ENCODE peak calls at places on chromosomes 5 and 9, in seven cellular contexts. C is SK-N-SH, W is K562, V is HepG2, G is HCT116, P is H1, K is GM12878. S is an unnamed sample.

GRCh38 chr9:8486095-8486494 is 686.5 kb upstream of the DMAC1 start:
- DNase-seq in K (no peak), W (no peak), C (peak), V (no peak), G (no peak), P (peak), S (no peak)

GRCh38 chr5:139962445-139962844 is 80.7 kb downstream of the NRG2 start:
- DNase-seq in C (no peak), V (no peak), P (peak), G (no peak), W (no peak), K (no peak), S (peak)

GRCh38 chr9:111937781-111938426 is 41.3 kb downstream of the UGCG start:
- DNase-seq in G (no peak), K (peak), P (no peak), C (no peak), V (no peak), W (no peak), S (no peak)

GRCh38 chr9:88988796-88989641 is 2.2 kb upstream of the S1PR3 start:
- DNase-seq in V (no peak), W (no peak), K (no peak), P (no peak), G (no peak), C (no peak), S (no peak)

GRCh38 chr5:11904270-11904906 is at the start of gene CTNND2:
- DNase-seq in C (peak), G (no peak), P (peak), K (no peak), V (no peak), W (no peak), S (peak)

GRCh38 chr5:35306716-35307365 is 76.6 kb upstream of the PRLR start:
- DNase-seq in C (no peak), W (no peak), G (no peak), V (no peak), K (no peak), P (no peak), S (peak)

GRCh38 chr5:120552638-120553037 is 88.5 kb downstream of the PRR16 start:
- DNase-seq in C (no peak), W (no peak), K (no peak), G (no peak), P (no peak), V (no peak), S (no peak)

GRCh38 chr5:54062958-54063357 is 247.4 kb downstream of the ARL15 start:
- DNase-seq in G (no peak), P (no peak), C (no peak), K (no peak), W (no peak), V (no peak), S (no peak)

GRCh38 chr5:134070979-134071849 is 43.3 kb upstream of the TCF7 start:
- DNase-seq in P (peak), C (no peak), V (peak), K (peak), G (no peak), W (no peak), S (no peak)

GRCh38 chr5:59371525-59372138 is 521.9 kb downstream of the PDE4D start:
- DNase-seq in W (no peak), V (no peak), G (no peak), K (no peak), C (no peak), P (no peak), S (no peak)

GRCh38 chr5:58444805-58445204 is 15.1 kb downstream of the PLK2 start:
- DNase-seq in W (no peak), G (no peak), C (no peak), V (no peak), P (no peak), K (no peak), S (no peak)

GRCh38 chr5:142865631-142866030 is 95.5 kb downstream of the ARHGAP26 start:
- DNase-seq in G (no peak), K (no peak), C (no peak), W (no peak), P (no peak), V (no peak), S (no peak)

GRCh38 chr5:171534009-171534895 is 114.8 kb downstream of the FGF18 start:
- DNase-seq in P (no peak), C (no peak), V (no peak), G (no peak), W (peak), K (no peak), S (no peak)

GRCh38 chr9:27335088-27335487 is 38.1 kb upstream of the EQTN start:
- DNase-seq in K (no peak), P (no peak), V (no peak), G (no peak), C (no peak), W (no peak), S (no peak)

GRCh38 chr5:176716320-176716719 is 69.0 kb downstream of the TSPAN17 start:
- DNase-seq in W (no peak), P (no peak), C (peak), V (no peak), K (no peak), G (peak), S (no peak)

GRCh38 chr9:71761938-71762353 is 6.4 kb downstream of the CEMIP2 start:
- DNase-seq in C (no peak), W (peak), V (no peak), K (no peak), G (no peak), P (no peak), S (peak)

GRCh38 chr5:111997308-111998159 is 240.5 kb upstream of the NREP start:
- DNase-seq in G (peak), W (no peak), V (no peak), P (no peak), K (no peak), C (no peak), S (no peak)

GRCh38 chr5:83724915-83725314 is 4.3 kb upstream of the HAPLN1 start:
- DNase-seq in P (no peak), K (no peak), W (no peak), C (peak), V (no peak), G (no peak), S (peak)

GRCh38 chr9:71796368-71796767 is 28.1 kb upstream of the CEMIP2 start:
- DNase-seq in W (no peak), G (no peak), C (no peak), V (no peak), P (no peak), K (peak), S (no peak)

GRCh38 chr5:105978011-105978410 is 1692.7 kb downstream of the EFNA5 start:
- DNase-seq in W (no peak), V (no peak), G (no peak), K (no peak), P (no peak), C (no peak), S (no peak)

GRCh38 chr9:7186175-7186574 is 428.4 kb downstream of the KDM4C start:
- DNase-seq in C (no peak), K (no peak), W (peak), G (peak), V (peak), P (no peak), S (no peak)

GRCh38 chr5:141477169-141477568 is 1.4 kb downstream of the PCDHGC3 start:
- DNase-seq in K (no peak), P (no peak), G (no peak), V (no peak), W (no peak), C (peak), S (no peak)

GRCh38 chr5:126015244-126016054 is 407.8 kb upstream of the GRAMD2B start:
- DNase-seq in W (no peak), K (no peak), P (no peak), C (peak), G (no peak), V (no peak), S (no peak)

DNA sequence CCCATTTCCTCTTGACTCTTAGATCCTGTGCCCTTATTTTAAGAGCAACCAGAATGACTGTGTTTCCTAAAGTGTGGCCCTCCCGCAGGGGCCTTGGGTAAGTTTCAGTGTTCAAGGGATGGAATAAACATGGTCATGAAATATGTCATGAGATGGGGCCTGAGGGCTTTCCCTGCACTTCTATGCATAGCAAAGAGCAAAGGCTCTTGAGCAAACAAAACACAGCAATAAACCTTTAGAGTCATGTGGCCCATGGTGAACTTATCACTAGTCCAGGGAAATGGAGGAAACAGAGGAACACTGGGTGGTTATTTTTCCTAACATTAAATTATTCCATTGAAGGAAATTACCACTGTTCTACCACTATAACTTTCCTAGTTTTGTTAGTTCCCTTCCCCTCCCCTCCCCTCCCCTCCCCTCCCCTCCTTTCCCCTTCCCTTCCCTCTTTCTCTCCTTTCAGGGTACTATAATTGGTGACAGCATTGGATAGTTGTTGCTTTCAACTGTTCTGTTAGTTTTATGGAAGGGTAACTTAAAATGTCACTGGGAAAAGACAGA is 72.4 kb downstream of the CTSL start:
- DNase-seq in G (no peak), C (no peak), K (no peak), W (no peak), P (no peak), V (no peak), S (no peak)
- TF ChIP-seq JUND in G (no peak), C (no peak), K (no peak), W (no peak), P (no peak), V (no peak), S (no peak)

DNA sequence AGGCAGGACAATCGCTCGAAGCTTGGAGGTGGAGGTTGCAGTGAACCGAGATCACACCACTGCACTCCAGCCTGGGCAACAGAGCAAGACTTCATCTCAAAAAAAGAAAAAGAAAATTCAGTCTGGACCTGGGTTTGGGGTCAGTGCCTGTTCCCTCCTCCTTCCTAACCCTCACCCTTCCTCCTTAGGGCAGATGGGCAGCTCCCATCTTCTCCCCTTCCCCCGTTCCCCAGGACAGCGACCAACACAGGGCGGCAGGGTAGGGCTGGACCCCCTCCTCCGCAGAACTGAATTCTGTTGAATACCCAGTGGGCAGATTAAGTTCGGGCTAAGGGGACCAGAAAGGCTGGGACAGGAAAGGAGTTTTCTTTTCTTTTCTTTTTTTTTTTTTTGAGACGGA is 1.5 kb upstream of the RMND5B start:
- DNase-seq in V (no peak), P (no peak), K (no peak), G (no peak), C (no peak), W (no peak), S (no peak)
- TF ChIP-seq JUND in V (no peak), P (no peak), K (no peak), G (no peak), C (no peak), W (no peak), S (no peak)

GRCh38 chr5:100903036-100903887 is at the start of gene ST8SIA4:
- DNase-seq in G (no peak), W (peak), P (peak), V (no peak), K (peak), C (peak), S (no peak)

GRCh38 chr5:100901851-100902341 is 1.2 kb downstream of the ST8SIA4 start:
- DNase-seq in K (no peak), V (no peak), C (no peak), P (no peak), W (no peak), G (no peak), S (no peak)

GRCh38 chr5:100904259-100904822 is 1.3 kb upstream of the ST8SIA4 start:
- DNase-seq in W (no peak), C (no peak), P (no peak), V (no peak), G (no peak), K (no peak), S (no peak)

GRCh38 chr5:100900796-100901731 is 2.0 kb downstream of the ST8SIA4 start:
- DNase-seq in C (no peak), P (peak), G (no peak), K (peak), V (no peak), W (peak), S (no peak)

DNA sequence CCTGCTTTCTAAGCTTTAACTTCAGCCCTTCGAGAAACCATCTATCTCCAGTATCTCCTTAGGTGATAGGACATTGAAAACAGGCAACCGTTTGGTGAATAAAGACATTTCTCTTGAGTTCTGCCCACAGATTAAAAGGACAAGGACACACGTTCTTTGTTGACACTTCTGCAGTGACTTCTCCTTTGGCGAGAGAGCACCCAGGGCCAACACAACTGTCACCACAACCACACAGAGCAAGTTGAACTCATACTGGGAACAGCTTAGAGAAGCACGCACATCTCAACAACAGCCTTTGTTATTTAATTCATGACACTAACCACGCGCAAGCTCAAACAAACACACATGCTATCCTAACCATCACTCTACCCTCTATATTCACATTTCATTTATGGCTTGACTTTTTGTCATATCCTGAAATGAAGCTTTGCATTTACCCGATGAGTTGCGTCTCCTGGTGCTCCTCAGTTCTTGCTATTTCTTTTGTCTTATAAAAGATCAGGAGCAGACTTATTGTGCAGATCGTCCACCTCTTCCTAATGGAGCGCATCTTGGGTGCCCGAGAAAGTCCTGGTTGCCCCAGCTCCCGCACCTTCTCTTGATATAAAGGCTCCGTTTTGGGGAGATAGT is 561 bp downstream of the ST8SIA4 start:
- DNase-seq in P (peak), C (no peak), V (no peak), K (no peak), G (no peak), W (no peak), S (no peak)
- TF ChIP-seq JUND in P (no peak), C (no peak), V (no peak), K (no peak), G (no peak), W (no peak), S (no peak)

DNA sequence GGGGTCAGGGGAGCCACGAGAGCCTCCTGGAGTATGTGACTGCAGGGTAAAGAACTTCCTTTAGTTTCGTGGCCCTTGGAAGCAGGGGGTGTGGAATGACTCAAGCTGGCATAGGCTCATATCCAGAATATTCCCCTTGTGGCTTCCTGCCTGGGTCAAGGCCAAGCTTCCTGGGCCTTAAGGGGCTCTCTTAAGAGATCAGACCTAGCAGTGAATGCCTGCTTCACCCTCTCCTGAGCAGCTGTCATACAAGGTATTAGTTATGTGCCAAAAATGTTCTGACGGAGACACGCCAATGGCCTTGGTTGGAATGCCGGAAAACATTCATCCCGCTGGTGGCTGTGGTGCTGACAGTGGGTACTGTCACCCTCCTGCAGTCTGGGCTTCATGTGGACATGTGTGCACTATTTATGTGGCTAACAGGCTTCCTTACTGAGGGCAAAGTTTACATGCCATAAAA is 157.0 kb downstream of the MACROH2A1 start:
- DNase-seq in W (no peak), C (no peak), G (no peak), K (no peak), V (no peak), P (peak), S (no peak)
- TF ChIP-seq JUND in W (no peak), C (no peak), G (no peak), K (no peak), V (no peak), P (no peak), S (no peak)

DNA sequence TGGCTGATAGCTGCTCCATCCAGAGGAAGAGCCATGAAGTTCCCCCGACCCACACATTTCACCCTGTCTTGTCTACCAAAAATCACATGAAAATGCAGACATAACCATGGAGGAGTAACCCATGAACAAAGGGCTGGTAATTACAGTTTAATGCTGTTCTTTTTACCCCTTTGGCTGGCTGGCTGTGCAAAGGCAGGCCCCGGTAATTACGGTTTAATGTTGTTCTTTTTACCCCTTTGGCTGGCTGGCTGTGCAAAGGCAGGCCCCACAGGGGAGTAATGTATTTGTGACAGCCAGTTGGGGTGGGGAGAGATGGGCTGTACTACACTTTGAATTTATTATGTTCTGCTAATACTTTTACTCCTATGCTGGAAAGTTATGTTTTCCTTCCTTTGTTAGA is 41.7 kb downstream of the PIK3R1 start:
- DNase-seq in P (no peak), V (no peak), K (no peak), C (no peak), W (no peak), G (no peak), S (no peak)
- TF ChIP-seq JUND in P (no peak), V (no peak), K (no peak), C (no peak), W (no peak), G (no peak), S (no peak)

DNA sequence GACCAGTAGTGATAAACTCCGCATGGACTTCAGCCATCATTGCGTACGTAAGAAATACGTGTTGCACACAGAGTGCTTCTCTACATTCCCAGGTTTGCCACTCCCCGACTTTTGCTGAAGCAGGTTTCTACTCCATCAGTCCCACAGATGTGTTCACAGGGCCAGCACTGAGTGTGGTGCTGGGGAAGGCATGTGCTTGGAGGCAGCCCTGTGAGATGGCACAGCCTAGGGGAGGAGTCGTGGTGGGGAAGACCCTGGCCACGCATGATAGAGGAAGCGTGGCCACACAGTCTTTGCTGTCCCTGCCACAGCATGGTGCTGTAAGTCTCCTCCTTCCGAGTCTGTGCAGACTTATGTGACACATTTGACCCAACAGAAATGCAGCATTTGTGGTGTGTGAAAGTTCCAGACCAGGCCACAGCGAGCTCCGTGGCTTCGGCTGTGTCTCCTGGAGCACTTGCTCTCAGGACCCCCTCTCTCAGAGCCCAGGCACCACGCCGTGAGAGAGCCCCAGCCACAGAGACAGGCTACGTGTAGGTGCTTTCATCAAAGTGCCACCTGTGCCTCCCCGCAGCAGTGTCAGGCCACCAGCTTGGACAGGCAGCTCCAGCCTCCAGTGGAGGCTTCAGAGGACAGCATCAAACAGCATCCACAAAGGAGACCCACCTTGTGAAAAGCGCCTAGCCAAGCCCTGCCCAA is 197.8 kb downstream of the AUH start:
- DNase-seq in V (no peak), K (no peak), C (no peak), P (no peak), G (no peak), W (no peak), S (no peak)
- TF ChIP-seq JUND in V (no peak), K (no peak), C (no peak), P (no peak), G (no peak), W (no peak), S (no peak)